ENCODE peak calls at places on chromosomes 12 and 14, in eight cellular contexts. N is activated T-cell treated with anti-CD3 and anti-CD28 coated beads, Interleukin-2, amount 50 U/mL, for 48 hours; S is cardiac muscle cell; M is GM04503; U is RCC 7860; D is GM04504; J is Karpas-422; R is HTR-8/SVneo. L is an unnamed sample.

GRCh38 chr12:62632521-62632920 is 165.9 kb downstream of the MON2 start:
- DNase-seq in N (peak), S (no peak), M (peak), U (no peak), D (peak), J (no peak), R (no peak), L (peak)

GRCh38 chr12:68290126-68290525 is 36.7 kb upstream of the IL22 start:
- DNase-seq in N (no peak), S (no peak), M (no peak), U (no peak), D (no peak), J (no peak), R (no peak), L (no peak)

GRCh38 chr12:106120578-106121105 is 18.1 kb downstream of the NUAK1 start:
- DNase-seq in N (no peak), S (no peak), M (no peak), U (no peak), D (no peak), J (no peak), R (no peak), L (no peak)

GRCh38 chr12:116180448-116180847 is 97.0 kb downstream of the MED13L start:
- DNase-seq in N (no peak), S (peak), M (no peak), U (no peak), D (no peak), J (no peak), R (no peak), L (no peak)

GRCh38 chr12:46956451-46957035 is 122.9 kb upstream of the PCED1B start:
- DNase-seq in N (no peak), S (no peak), M (no peak), U (no peak), D (no peak), J (no peak), R (no peak), L (no peak)

GRCh38 chr12:56957229-56958052 is at the start of gene RDH16:
- DNase-seq in N (no peak), S (no peak), M (no peak), U (no peak), D (no peak), J (no peak), R (no peak), L (no peak)

GRCh38 chr12:59649203-59649602 is 53.4 kb downstream of the SLC16A7 start:
- DNase-seq in N (no peak), S (no peak), M (no peak), U (no peak), D (no peak), J (no peak), R (no peak), L (no peak)

GRCh38 chr12:6026998-6027397 is 81.9 kb upstream of the ANO2 start:
- DNase-seq in N (no peak), S (no peak), M (no peak), U (no peak), D (no peak), J (no peak), R (no peak), L (no peak)

GRCh38 chr14:96690713-96691383 is 106.3 kb upstream of the VRK1 start:
- DNase-seq in N (no peak), S (no peak), M (no peak), U (no peak), D (no peak), J (no peak), R (no peak), L (no peak)